ENCODE peak calls at places on chromosomes 12 and 14, in nine cellular contexts. Q, E, K, P, T, G, R, A and V are unnamed samples.
A peak's percentile ranks its signal among the peaks of the same experiment; 100 is the strongest.

GRCh38 chr12:22443379-22444316 is 100.7 kb downstream of the C2CD5 start:
- DNase-seq in A (peak; percentile 92), K (peak; percentile 52), P (peak; percentile 49), G (peak; percentile 81), R (peak; percentile 62), T (peak; percentile 87), E (peak; percentile 59), Q (peak; percentile 88), V (peak; percentile 64)

GRCh38 chr12:108193922-108194321 is 64.8 kb downstream of the WSCD2 start:
- DNase-seq in Q (peak; percentile 12), K (no peak), E (no peak), A (peak; percentile 47), R (no peak), G (peak; percentile 8), T (peak; percentile 16), P (no peak), V (peak; percentile 12)

GRCh38 chr14:96514694-96515093 is 12.5 kb downstream of the PAPOLA start:
- DNase-seq in Q (no peak), R (no peak), E (no peak), T (no peak), K (no peak), G (no peak), A (no peak), P (no peak), V (no peak)

GRCh38 chr14:103541494-103541943 is 12.5 kb downstream of the TRMT61A start:
- DNase-seq in R (peak; percentile 62), P (peak; percentile 52), Q (no peak), K (no peak), T (no peak), A (no peak), G (no peak), E (no peak), V (no peak)

GRCh38 chr12:19130224-19131019 is 889 bp downstream of the PLEKHA5 start:
- DNase-seq in T (no peak), P (peak; percentile 58), K (peak; percentile 38), E (peak; percentile 28), Q (no peak), A (peak; percentile 52), G (peak; percentile 62), R (peak; percentile 79), V (peak; percentile 29)

GRCh38 chr14:91363776-91364523 is 53.7 kb downstream of the CCDC88C start:
- DNase-seq in Q (no peak), K (no peak), R (peak; percentile 61), A (no peak), G (no peak), P (no peak), T (no peak), E (no peak), V (no peak)

GRCh38 chr14:99744199-99744872 is 48.9 kb upstream of the EML1 start:
- DNase-seq in K (no peak), E (no peak), Q (peak; percentile 41), P (no peak), G (no peak), T (peak; percentile 45), R (no peak), A (no peak), V (no peak)

GRCh38 chr14:95993768-95994592 is 45.2 kb upstream of the C14orf132 start:
- DNase-seq in P (no peak), R (no peak), K (peak; percentile 8), G (peak; percentile 74), Q (peak; percentile 67), E (no peak), A (peak; percentile 73), T (peak; percentile 65), V (peak; percentile 53)

GRCh38 chr12:108788911-108789310 is 57.6 kb upstream of the CORO1C start:
- DNase-seq in T (no peak), E (no peak), P (no peak), R (peak; percentile 70), K (no peak), G (no peak), Q (no peak), A (no peak), V (no peak)

GRCh38 chr12:49228653-49229052 is 36.2 kb upstream of the TUBA1C start:
- DNase-seq in G (no peak), R (no peak), Q (no peak), A (no peak), T (no peak), K (no peak), E (no peak), P (no peak), V (no peak)

GRCh38 chr12:121069206-121069605 is 30.2 kb upstream of the OASL start:
- DNase-seq in E (no peak), Q (no peak), T (no peak), G (no peak), A (no peak), K (no peak), R (no peak), P (no peak), V (no peak)

GRCh38 chr12:22046090-22046967 is at the start of gene CMAS:
- DNase-seq in Q (peak; percentile 70), T (peak; percentile 69), R (peak; percentile 93), A (peak; percentile 88), G (peak; percentile 85), E (peak; percentile 67), K (peak; percentile 81), P (peak; percentile 88), V (peak; percentile 60)

GRCh38 chr14:72630374-72630773 is 263.5 kb downstream of the DPF3 start:
- DNase-seq in R (no peak), K (no peak), T (no peak), G (no peak), P (no peak), A (no peak), Q (no peak), E (no peak), V (no peak)

GRCh38 chr12:107328442-107329133 is 235.2 kb upstream of the CRY1 start:
- DNase-seq in T (peak; percentile 66), E (no peak), K (no peak), P (no peak), G (peak; percentile 37), A (peak; percentile 89), R (no peak), Q (peak; percentile 69), V (no peak)

GRCh38 chr12:49887536-49888401 is 15.9 kb downstream of the FAIM2 start:
- DNase-seq in R (peak; percentile 33), P (no peak), T (no peak), A (no peak), Q (no peak), K (no peak), E (no peak), G (no peak), V (no peak)

GRCh38 chr14:75479770-75480600 is 42.3 kb upstream of the BATF start:
- DNase-seq in T (no peak), Q (no peak), A (no peak), R (no peak), E (no peak), G (no peak), K (no peak), P (no peak), V (no peak)

GRCh38 chr12:13405961-13406703 is 209.6 kb downstream of the EMP1 start:
- DNase-seq in E (no peak), A (no peak), P (no peak), R (no peak), T (no peak), G (no peak), K (no peak), Q (no peak), V (no peak)
- H3K4me3 ChIP-seq in E (no peak overlapping the region), A (no peak overlapping the region), P (no peak overlapping the region), R (no peak overlapping the region), T (no peak overlapping the region), G (no peak overlapping the region), K (no peak overlapping the region), Q (no peak overlapping the region), V (no peak overlapping the region)

GRCh38 chr12:572532-572899 is 90.7 kb downstream of the NINJ2 start:
- DNase-seq in E (no peak), P (no peak), A (no peak), Q (peak; percentile 68), K (no peak), G (peak; percentile 28), T (peak; percentile 10), R (no peak), V (no peak)
- H3K4me3 ChIP-seq in E (no peak overlapping the region), P (no peak overlapping the region), A (peak overlapping the region; percentile 68), Q (no peak overlapping the region), K (no peak overlapping the region), G (no peak overlapping the region), T (no peak overlapping the region), R (no peak overlapping the region), V (no peak overlapping the region)

GRCh38 chr14:22221508-22221907 is 367.5 kb downstream of the DAD1 start:
- DNase-seq in P (no peak), K (no peak), Q (peak; percentile 51), R (no peak), A (peak; percentile 22), E (no peak), T (peak; percentile 18), G (no peak), V (no peak)
- H3K4me3 ChIP-seq in P (no peak overlapping the region), K (no peak overlapping the region), Q (no peak overlapping the region), R (no peak overlapping the region), A (no peak overlapping the region), E (no peak overlapping the region), T (no peak overlapping the region), G (no peak overlapping the region), V (no peak overlapping the region)

GRCh38 chr12:46221255-46222128 is 47.4 kb downstream of the SLC38A1 start:
- DNase-seq in A (no peak), K (no peak), E (no peak), G (peak; percentile 59), T (peak; percentile 77), P (no peak), Q (peak; percentile 75), R (no peak), V (no peak)

GRCh38 chr12:46219892-46220655 is 48.8 kb downstream of the SLC38A1 start:
- DNase-seq in P (no peak), Q (peak; percentile 93), K (no peak), A (no peak), T (peak; percentile 95), G (peak; percentile 82), E (no peak), R (no peak), V (no peak)

GRCh38 chr12:46218509-46219095 is 50.2 kb downstream of the SLC38A1 start:
- DNase-seq in T (no peak), K (no peak), E (no peak), R (no peak), A (no peak), G (no peak), Q (no peak), P (no peak), V (no peak)

GRCh38 chr12:46217686-46218508 is 50.9 kb downstream of the SLC38A1 start:
- DNase-seq in A (peak; percentile 24), R (no peak), G (no peak), P (no peak), T (no peak), K (no peak), E (peak; percentile 46), Q (no peak), V (peak; percentile 88)

DNA sequence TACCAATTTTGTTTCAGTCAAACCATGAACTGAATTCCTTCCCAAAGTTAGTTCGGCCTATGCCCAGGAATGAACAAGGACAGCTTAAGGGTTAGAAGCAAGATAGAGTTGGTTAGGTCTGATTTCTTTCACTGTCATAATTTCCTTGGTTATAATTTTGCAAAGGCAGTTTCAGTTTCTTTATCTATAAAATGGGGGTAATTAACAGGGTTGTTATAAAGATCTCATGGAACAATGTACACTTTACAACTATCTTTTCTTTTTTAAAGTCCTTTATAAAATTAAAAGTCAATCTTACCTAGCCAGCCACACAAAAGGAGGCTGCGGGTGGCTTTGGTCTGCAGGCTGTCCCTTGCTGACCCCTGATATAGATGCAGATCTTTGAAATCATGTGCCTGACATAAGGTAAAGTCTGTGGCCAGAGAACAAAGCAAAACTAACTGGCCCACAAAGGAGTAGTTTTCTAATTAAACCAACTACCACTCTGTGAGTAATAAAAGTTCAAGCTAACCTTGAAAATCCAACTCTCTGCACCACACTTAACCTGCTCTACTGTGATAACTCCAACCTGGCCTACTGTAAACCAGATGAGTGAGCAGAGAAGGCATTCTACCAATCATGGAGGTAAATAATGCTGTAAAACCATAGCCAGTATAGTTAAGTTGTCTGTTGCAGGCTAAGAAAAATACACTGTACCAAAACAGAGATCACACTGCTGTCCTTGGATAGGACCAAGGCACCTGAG is 49.5 kb downstream of the SLC38A1 start:
- DNase-seq in K (no peak), G (no peak), T (no peak), P (no peak), R (no peak), Q (no peak), A (no peak), E (no peak), V (no peak)
- H3K4me3 ChIP-seq in K (no peak overlapping the region), G (no peak overlapping the region), T (no peak overlapping the region), P (no peak overlapping the region), R (no peak overlapping the region), Q (no peak overlapping the region), A (no peak overlapping the region), E (no peak overlapping the region), V (no peak overlapping the region)